ENCODE peak calls at places on chromosomes 5 and 9, in four cellular contexts. E, U, C and P are unnamed samples.

GRCh38 chr5:133294380-133294779 is 242.6 kb downstream of the HSPA4 start:
- DNase-seq in E (no peak), U (no peak), C (no peak), P (peak)

GRCh38 chr9:15271403-15271802 is 35.6 kb downstream of the TTC39B start:
- DNase-seq in E (no peak), U (no peak), C (no peak), P (no peak)

GRCh38 chr5:147968855-147969254 is 62.5 kb upstream of the C5orf46 start:
- DNase-seq in E (no peak), U (no peak), C (no peak), P (no peak)

GRCh38 chr9:94632736-94633135 is 6.6 kb downstream of the FBP1 start:
- DNase-seq in E (no peak), U (no peak), C (no peak), P (no peak)

GRCh38 chr5:61575103-61575502 is 243.0 kb downstream of the ZSWIM6 start:
- DNase-seq in E (no peak), U (no peak), C (peak), P (peak)

GRCh38 chr5:146066968-146067367 is 38.4 kb downstream of the PLAC8L1 start:
- DNase-seq in E (no peak), U (no peak), C (no peak), P (no peak)

GRCh38 chr5:158011420-158011819 is 152.5 kb upstream of the CLINT1 start:
- DNase-seq in E (no peak), U (no peak), C (no peak), P (no peak)

GRCh38 chr9:76313771-76314170 is 80.5 kb downstream of the RFK start:
- DNase-seq in E (no peak), U (no peak), C (no peak), P (peak)

GRCh38 chr5:57476743-57477142 is 5.9 kb downstream of the ACTBL2 start:
- DNase-seq in E (no peak), U (no peak), C (no peak), P (no peak)

GRCh38 chr5:43332401-43332800 is 19.2 kb upstream of the HMGCS1 start:
- DNase-seq in E (no peak), U (no peak), C (no peak), P (no peak)

GRCh38 chr5:143516249-143516648 is 112.8 kb upstream of the NR3C1 start:
- DNase-seq in E (no peak), U (no peak), C (no peak), P (no peak)

GRCh38 chr5:99590806-99591205 is 662.0 kb upstream of the CHD1 start:
- DNase-seq in E (no peak), U (no peak), C (no peak), P (no peak)
- H3K27ac ChIP-seq in E (no peak), U (no peak), C (no peak), P (no peak)

GRCh38 chr5:95910521-95910920 is 51.1 kb downstream of the ELL2 start:
- DNase-seq in E (no peak), U (no peak), C (no peak), P (no peak)
- H3K27ac ChIP-seq in E (no peak), U (no peak), C (no peak), P (no peak)

DNA sequence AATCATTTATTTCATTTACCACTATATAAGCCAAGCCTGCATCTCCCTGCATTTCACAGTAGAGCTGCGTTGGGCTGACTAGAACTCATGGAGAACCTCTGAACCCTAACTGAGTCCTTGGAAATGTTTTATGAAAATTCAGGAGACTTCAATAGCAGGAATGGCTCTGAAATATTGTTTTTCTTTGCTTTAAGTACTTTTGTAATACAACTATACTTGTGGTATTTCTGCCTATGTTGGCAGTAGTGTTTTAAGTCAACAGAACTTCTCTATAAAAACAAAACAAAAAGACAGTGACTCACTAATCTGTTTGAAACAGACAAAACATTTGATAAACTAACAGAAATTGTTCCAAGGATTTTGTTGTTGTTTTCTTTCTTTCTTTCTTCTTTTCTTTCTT is 489.2 kb upstream of the MEF2C start:
- DNase-seq in E (no peak), U (no peak), C (no peak), P (no peak)
- H3K27ac ChIP-seq in E (no peak), U (no peak), C (no peak), P (no peak)

GRCh38 chr5:115843444-115844130 is 1.9 kb downstream of the AP3S1 start:
- DNase-seq in E (no peak), U (no peak), C (no peak), P (no peak)
- H3K27ac ChIP-seq in E (no peak), U (no peak), C (no peak), P (no peak)